ENCODE peak calls at places on chromosome 17, in eight cellular contexts. Z, E, G, M, H, R, X and U are unnamed samples.

GRCh38 chr17:41864498-41864836 is 756 bp downstream of the KLHL11 start:
- DNase-seq in Z (no peak), E (no peak), G (no peak), M (no peak), H (no peak), R (no peak), X (no peak), U (no peak)

GRCh38 chr17:7575481-7575883 is 4.0 kb upstream of the CD68 start:
- DNase-seq in Z (no peak), E (no peak), G (no peak), M (no peak), H (no peak), R (no peak), X (no peak), U (no peak)

GRCh38 chr17:41678907-41679739 is 9.6 kb upstream of the EIF1 start:
- DNase-seq in Z (peak), E (peak), G (no peak), M (peak), H (no peak), R (no peak), X (peak), U (no peak)

GRCh38 chr17:37259030-37259735 is 116.6 kb upstream of the C17orf78 start:
- DNase-seq in Z (no peak), E (no peak), G (no peak), M (no peak), H (no peak), R (no peak), X (no peak), U (no peak)

GRCh38 chr17:63516910-63517824 is 6.0 kb upstream of the KCNH6 start:
- DNase-seq in Z (no peak), E (no peak), G (no peak), M (no peak), H (no peak), R (no peak), X (no peak), U (no peak)

GRCh38 chr17:31250229-31250628 is 46.8 kb downstream of the OMG start:
- DNase-seq in Z (no peak), E (no peak), G (no peak), M (no peak), H (no peak), R (no peak), X (no peak), U (no peak)

GRCh38 chr17:6551356-6551755 is 5.0 kb downstream of the PITPNM3 start:
- DNase-seq in Z (no peak), E (no peak), G (no peak), M (no peak), H (no peak), R (no peak), X (no peak), U (no peak)

GRCh38 chr17:59845595-59846390 is 47.0 kb downstream of the TUBD1 start:
- DNase-seq in Z (no peak), E (no peak), G (no peak), M (no peak), H (no peak), R (peak), X (peak), U (no peak)

GRCh38 chr17:38421871-38422819 is 6.1 kb upstream of the ARHGAP23 start:
- DNase-seq in Z (no peak), E (no peak), G (no peak), M (no peak), H (no peak), R (no peak), X (no peak), U (no peak)

GRCh38 chr17:59680314-59680713 is 26.9 kb downstream of the PTRH2 start:
- DNase-seq in Z (no peak), E (no peak), G (no peak), M (no peak), H (no peak), R (no peak), X (no peak), U (no peak)

GRCh38 chr17:73498176-73498575 is 146.1 kb downstream of the SDK2 start:
- DNase-seq in Z (no peak), E (no peak), G (no peak), M (no peak), H (no peak), R (no peak), X (no peak), U (no peak)

GRCh38 chr17:73496232-73496631 is 148.0 kb downstream of the SDK2 start:
- DNase-seq in Z (no peak), E (no peak), G (no peak), M (no peak), H (no peak), R (no peak), X (no peak), U (no peak)

GRCh38 chr17:73494955-73495349 is 149.3 kb downstream of the SDK2 start:
- DNase-seq in Z (no peak), E (no peak), G (no peak), M (no peak), H (no peak), R (no peak), X (no peak), U (no peak)

GRCh38 chr17:73498854-73499597 is 145.2 kb downstream of the SDK2 start:
- DNase-seq in Z (no peak), E (no peak), G (peak), M (no peak), H (no peak), R (no peak), X (no peak), U (no peak)

GRCh38 chr17:73497721-73498120 is 146.5 kb downstream of the SDK2 start:
- DNase-seq in Z (no peak), E (no peak), G (no peak), M (no peak), H (no peak), R (no peak), X (no peak), U (no peak)
- H3K27ac ChIP-seq in Z (no peak), E (no peak), G (no peak), M (no peak), H (no peak), R (no peak), X (no peak), U (no peak)

DNA sequence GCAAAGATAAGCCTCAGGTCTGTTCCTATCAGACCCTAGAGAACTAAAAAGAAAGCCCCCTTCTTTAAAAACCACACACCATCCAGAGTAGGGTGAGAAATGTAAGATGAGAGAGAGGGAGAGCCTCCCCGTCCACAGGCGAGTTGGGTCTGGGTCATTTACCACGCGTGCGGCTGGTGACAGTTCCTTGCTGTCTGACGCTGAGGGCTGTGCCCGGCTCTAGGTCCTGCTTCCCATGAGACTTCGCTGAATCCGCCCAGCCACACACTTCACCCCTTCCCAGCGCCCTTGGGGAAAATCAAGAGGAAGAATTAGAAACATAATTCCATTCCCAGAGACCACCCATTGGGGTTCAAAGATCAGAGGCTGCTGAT is 54.2 kb downstream of the WNT3 start:
- DNase-seq in Z (no peak), E (no peak), G (no peak), M (no peak), H (no peak), R (no peak), X (no peak), U (no peak)
- H3K27ac ChIP-seq in Z (no peak), E (peak), G (peak), M (no peak), H (no peak), R (no peak), X (no peak), U (no peak)

GRCh38 chr17:40069751-40070643 is 7.2 kb downstream of the THRA start:
- DNase-seq in Z (no peak), E (peak), G (no peak), M (peak), H (no peak), R (peak), X (peak), U (no peak)
- H3K27ac ChIP-seq in Z (peak), E (peak), G (peak), M (peak), H (no peak), R (peak), X (peak), U (peak)

DNA sequence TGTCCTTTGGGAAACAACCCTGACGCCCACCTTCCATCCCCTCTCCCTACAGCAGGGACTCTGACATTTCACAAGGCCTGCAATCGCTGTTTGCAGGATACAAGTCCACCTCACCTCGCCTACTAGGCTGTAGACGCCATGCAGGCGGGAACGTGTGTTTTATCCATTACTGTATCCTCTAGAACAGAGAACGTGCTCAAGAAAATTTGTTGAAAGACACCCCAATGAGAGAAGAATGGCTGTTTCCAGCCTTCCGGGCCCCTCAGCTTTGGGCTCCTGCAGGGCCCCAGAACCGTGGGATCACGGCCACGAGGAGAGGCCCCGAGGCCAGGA is 1.5 kb upstream of the TTYH2 start:
- DNase-seq in Z (no peak), E (no peak), G (no peak), M (no peak), H (no peak), R (no peak), X (no peak), U (no peak)
- H3K27ac ChIP-seq in Z (peak), E (peak), G (peak), M (peak), H (no peak), R (peak), X (no peak), U (peak)

GRCh38 chr17:76272541-76273434 is 7.6 kb downstream of the UBALD2 start:
- DNase-seq in Z (peak), E (no peak), G (no peak), M (no peak), H (no peak), R (no peak), X (no peak), U (no peak)
- H3K27ac ChIP-seq in Z (peak), E (no peak), G (peak), M (peak), H (no peak), R (peak), X (peak), U (peak)

DNA sequence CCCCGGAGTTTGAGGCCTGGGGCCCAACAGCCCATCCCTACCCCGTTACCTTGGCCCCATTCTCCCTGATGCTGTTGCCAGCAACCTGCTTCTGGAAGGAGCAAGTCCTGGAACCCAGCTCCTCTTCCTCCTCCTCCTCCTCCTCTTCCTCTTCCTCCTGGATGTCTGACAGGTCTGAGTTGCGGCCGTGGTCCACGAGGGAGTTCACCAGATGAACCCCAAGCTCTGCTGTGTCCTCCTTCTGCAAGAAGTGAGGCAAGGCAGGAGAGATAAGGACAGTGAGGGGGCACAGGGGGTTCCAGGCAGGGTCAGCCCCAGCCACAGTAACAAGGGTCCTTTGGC is 18.7 kb downstream of the TSPOAP1 start:
- DNase-seq in Z (no peak), E (no peak), G (no peak), M (no peak), H (no peak), R (no peak), X (no peak), U (no peak)
- H3K27ac ChIP-seq in Z (no peak), E (no peak), G (no peak), M (no peak), H (no peak), R (no peak), X (no peak), U (peak)